ENCODE peak calls at places on chromosomes 16 and 17, in seven cellular contexts. One of them, this sample, is unnamed. For H3K4me1, the result is how much of the 10 kb centered on the place peaks cover.

GRCh38 chr16:683396-684066 is 603 bp downstream of the JMJD8 start:
- DNase-seq in A549: peak
- DNase-seq in esophagus muscularis mucosa: no peak
- DNase-seq in H1: peak
- DNase-seq in stomach: no peak
- DNase-seq in K562: no peak
- DNase-seq in HepG2: no peak
- DNase-seq in this sample: peak

GRCh38 chr16:88130016-88130415 is 178.8 kb downstream of the BANP start:
- DNase-seq in A549: no peak
- DNase-seq in esophagus muscularis mucosa: no peak
- DNase-seq in H1: no peak
- DNase-seq in stomach: no peak
- DNase-seq in K562: no peak
- DNase-seq in HepG2: no peak
- DNase-seq in this sample: no peak

GRCh38 chr16:23009075-23009474 is 140.2 kb downstream of the USP31 start:
- DNase-seq in A549: no peak
- DNase-seq in esophagus muscularis mucosa: no peak
- DNase-seq in H1: no peak
- DNase-seq in stomach: no peak
- DNase-seq in K562: no peak
- DNase-seq in HepG2: no peak
- DNase-seq in this sample: no peak

GRCh38 chr16:66030036-66030435 is 336.5 kb upstream of the CDH5 start:
- DNase-seq in A549: no peak
- DNase-seq in esophagus muscularis mucosa: no peak
- DNase-seq in H1: no peak
- DNase-seq in stomach: no peak
- DNase-seq in K562: no peak
- DNase-seq in HepG2: no peak
- DNase-seq in this sample: peak

GRCh38 chr16:8583199-8583598 is 7.1 kb downstream of the TMEM114 start:
- DNase-seq in A549: no peak
- DNase-seq in esophagus muscularis mucosa: no peak
- DNase-seq in H1: no peak
- DNase-seq in stomach: no peak
- DNase-seq in K562: no peak
- DNase-seq in HepG2: no peak
- DNase-seq in this sample: no peak

GRCh38 chr17:12987120-12987519 is 30.7 kb downstream of the ELAC2 start:
- DNase-seq in A549: no peak
- DNase-seq in esophagus muscularis mucosa: no peak
- DNase-seq in H1: peak
- DNase-seq in stomach: no peak
- DNase-seq in K562: no peak
- DNase-seq in HepG2: no peak
- DNase-seq in this sample: no peak

GRCh38 chr17:48024149-48025039 is 13.2 kb downstream of the COPZ2 start:
- DNase-seq in A549: peak
- DNase-seq in esophagus muscularis mucosa: no peak
- DNase-seq in H1: peak
- DNase-seq in stomach: peak
- DNase-seq in K562: no peak
- DNase-seq in HepG2: no peak
- DNase-seq in this sample: peak

GRCh38 chr16:685967-686366 is 1.8 kb upstream of the JMJD8 start:
- DNase-seq in A549: peak
- DNase-seq in esophagus muscularis mucosa: no peak
- DNase-seq in H1: peak
- DNase-seq in stomach: peak
- DNase-seq in K562: no peak
- DNase-seq in HepG2: peak
- DNase-seq in this sample: peak

GRCh38 chr16:46924402-46924801 is 40.2 kb downstream of the GPT2 start:
- DNase-seq in A549: no peak
- DNase-seq in esophagus muscularis mucosa: no peak
- DNase-seq in H1: no peak
- DNase-seq in stomach: no peak
- DNase-seq in K562: no peak
- DNase-seq in HepG2: no peak
- DNase-seq in this sample: no peak

GRCh38 chr17:35018814-35019213 is 38.5 kb downstream of the LIG3 start:
- DNase-seq in A549: no peak
- DNase-seq in esophagus muscularis mucosa: no peak
- DNase-seq in H1: no peak
- DNase-seq in stomach: no peak
- DNase-seq in K562: no peak
- DNase-seq in HepG2: no peak
- DNase-seq in this sample: no peak

GRCh38 chr17:39926588-39927100 is 757 bp downstream of the ORMDL3 start:
- DNase-seq in A549: no peak
- DNase-seq in esophagus muscularis mucosa: no peak
- DNase-seq in H1: no peak
- DNase-seq in stomach: peak
- DNase-seq in K562: peak
- DNase-seq in HepG2: peak
- DNase-seq in this sample: no peak

GRCh38 chr17:28394717-28395116 is 11.3 kb downstream of the SLC46A1 start:
- DNase-seq in A549: no peak
- DNase-seq in esophagus muscularis mucosa: no peak
- DNase-seq in H1: no peak
- DNase-seq in stomach: no peak
- DNase-seq in K562: no peak
- DNase-seq in HepG2: no peak
- DNase-seq in this sample: no peak

GRCh38 chr17:60901806-60902205 is 224.2 kb downstream of the BCAS3 start:
- DNase-seq in A549: no peak
- DNase-seq in esophagus muscularis mucosa: no peak
- DNase-seq in H1: no peak
- DNase-seq in stomach: no peak
- DNase-seq in K562: no peak
- DNase-seq in HepG2: no peak
- DNase-seq in this sample: no peak

GRCh38 chr17:28476076-28476475 is 2.6 kb downstream of the SLC13A2 start:
- DNase-seq in A549: no peak
- DNase-seq in esophagus muscularis mucosa: no peak
- DNase-seq in H1: no peak
- DNase-seq in stomach: no peak
- DNase-seq in K562: no peak
- DNase-seq in HepG2: no peak
- DNase-seq in this sample: no peak

GRCh38 chr17:76586741-76587487 is 1.3 kb upstream of the ST6GALNAC2 start:
- DNase-seq in A549: no peak
- DNase-seq in esophagus muscularis mucosa: no peak
- DNase-seq in H1: no peak
- DNase-seq in stomach: no peak
- DNase-seq in K562: no peak
- DNase-seq in HepG2: no peak
- DNase-seq in this sample: no peak

GRCh38 chr16:11682655-11683096 is 14.4 kb downstream of the SNN start:
- DNase-seq in A549: no peak
- DNase-seq in esophagus muscularis mucosa: no peak
- DNase-seq in H1: no peak
- DNase-seq in stomach: no peak
- DNase-seq in K562: no peak
- DNase-seq in HepG2: no peak
- DNase-seq in this sample: no peak

GRCh38 chr17:13540546-13540945 is 61.2 kb downstream of the HS3ST3A1 start:
- DNase-seq in A549: no peak
- DNase-seq in esophagus muscularis mucosa: no peak
- DNase-seq in H1: no peak
- DNase-seq in stomach: no peak
- DNase-seq in K562: no peak
- DNase-seq in HepG2: no peak
- DNase-seq in this sample: no peak

GRCh38 chr17:38463451-38463858 is 35.2 kb downstream of the ARHGAP23 start:
- DNase-seq in A549: no peak
- DNase-seq in esophagus muscularis mucosa: no peak
- DNase-seq in H1: no peak
- DNase-seq in stomach: no peak
- DNase-seq in K562: no peak
- DNase-seq in HepG2: no peak
- DNase-seq in this sample: no peak

GRCh38 chr17:19769946-19770652 is 22.0 kb upstream of the ALDH3A1 start:
- DNase-seq in A549: no peak
- DNase-seq in esophagus muscularis mucosa: peak
- DNase-seq in H1: peak
- DNase-seq in stomach: no peak
- DNase-seq in K562: no peak
- DNase-seq in HepG2: no peak
- DNase-seq in this sample: no peak

GRCh38 chr17:79628861-79629547 is 18.2 kb upstream of the RBFOX3 start:
- DNase-seq in A549: no peak
- DNase-seq in esophagus muscularis mucosa: peak
- DNase-seq in H1: peak
- DNase-seq in stomach: peak
- DNase-seq in K562: no peak
- DNase-seq in HepG2: no peak
- DNase-seq in this sample: peak
- H3K4me1 ChIP-seq in A549: under half
- H3K4me1 ChIP-seq in esophagus muscularis mucosa: under half
- H3K4me1 ChIP-seq in H1: under half
- H3K4me1 ChIP-seq in stomach: under half
- H3K4me1 ChIP-seq in K562: under half
- H3K4me1 ChIP-seq in HepG2: under half
- H3K4me1 ChIP-seq in this sample: under half

GRCh38 chr17:49494937-49495841 is at the start of gene NGFR:
- DNase-seq in A549: no peak
- DNase-seq in esophagus muscularis mucosa: no peak
- DNase-seq in H1: peak
- DNase-seq in stomach: no peak
- DNase-seq in K562: peak
- DNase-seq in HepG2: no peak
- DNase-seq in this sample: peak
- TF ChIP-seq CTCF in A549: peak
- TF ChIP-seq CTCF in esophagus muscularis mucosa: peak
- TF ChIP-seq CTCF in H1: no peak
- TF ChIP-seq CTCF in stomach: no peak
- TF ChIP-seq CTCF in K562: no peak
- TF ChIP-seq CTCF in HepG2: peak
- TF ChIP-seq CTCF in this sample: no peak

GRCh38 chr17:82333279-82334171 is at the start of gene SECTM1:
- DNase-seq in A549: no peak
- DNase-seq in esophagus muscularis mucosa: no peak
- DNase-seq in H1: no peak
- DNase-seq in stomach: peak
- DNase-seq in K562: no peak
- DNase-seq in HepG2: no peak
- DNase-seq in this sample: peak
- TF ChIP-seq EP300 in A549: no peak
- TF ChIP-seq EP300 in esophagus muscularis mucosa: peak
- TF ChIP-seq EP300 in H1: no peak
- TF ChIP-seq EP300 in stomach: no peak
- TF ChIP-seq EP300 in K562: no peak
- TF ChIP-seq EP300 in HepG2: no peak
- TF ChIP-seq EP300 in this sample: no peak

GRCh38 chr17:2083613-2084128 is 28.8 kb downstream of the HIC1 start:
- DNase-seq in A549: peak
- DNase-seq in esophagus muscularis mucosa: no peak
- DNase-seq in H1: no peak
- DNase-seq in stomach: no peak
- DNase-seq in K562: peak
- DNase-seq in HepG2: peak
- DNase-seq in this sample: no peak

GRCh38 chr17:2084766-2085647 is 30.1 kb downstream of the HIC1 start:
- DNase-seq in A549: peak
- DNase-seq in esophagus muscularis mucosa: no peak
- DNase-seq in H1: no peak
- DNase-seq in stomach: no peak
- DNase-seq in K562: no peak
- DNase-seq in HepG2: peak
- DNase-seq in this sample: peak

GRCh38 chr17:2086306-2086705 is 31.4 kb downstream of the HIC1 start:
- DNase-seq in A549: no peak
- DNase-seq in esophagus muscularis mucosa: no peak
- DNase-seq in H1: no peak
- DNase-seq in stomach: no peak
- DNase-seq in K562: no peak
- DNase-seq in HepG2: no peak
- DNase-seq in this sample: no peak

GRCh38 chr17:2084129-2084765 is 29.3 kb downstream of the HIC1 start:
- DNase-seq in A549: peak
- DNase-seq in esophagus muscularis mucosa: no peak
- DNase-seq in H1: no peak
- DNase-seq in stomach: no peak
- DNase-seq in K562: peak
- DNase-seq in HepG2: no peak
- DNase-seq in this sample: no peak

GRCh38 chr17:2085648-2085949 is 30.7 kb downstream of the HIC1 start:
- DNase-seq in A549: no peak
- DNase-seq in esophagus muscularis mucosa: no peak
- DNase-seq in H1: no peak
- DNase-seq in stomach: no peak
- DNase-seq in K562: no peak
- DNase-seq in HepG2: no peak
- DNase-seq in this sample: no peak
- H3K4me1 ChIP-seq in A549: under half
- H3K4me1 ChIP-seq in esophagus muscularis mucosa: half or more
- H3K4me1 ChIP-seq in H1: under half
- H3K4me1 ChIP-seq in stomach: half or more
- H3K4me1 ChIP-seq in K562: under half
- H3K4me1 ChIP-seq in HepG2: under half
- H3K4me1 ChIP-seq in this sample: under half

GRCh38 chr16:89918453-89919347 is at the start of gene MC1R:
- DNase-seq in A549: peak
- DNase-seq in esophagus muscularis mucosa: no peak
- DNase-seq in H1: peak
- DNase-seq in stomach: no peak
- DNase-seq in K562: peak
- DNase-seq in HepG2: peak
- DNase-seq in this sample: no peak
- TF ChIP-seq CTCF in A549: peak
- TF ChIP-seq CTCF in esophagus muscularis mucosa: peak
- TF ChIP-seq CTCF in H1: peak
- TF ChIP-seq CTCF in stomach: no peak
- TF ChIP-seq CTCF in K562: peak
- TF ChIP-seq CTCF in HepG2: peak
- TF ChIP-seq CTCF in this sample: peak